ENCODE peak calls at places on chromosomes 1 and 21, in four cellular contexts. One of them, this sample, is unnamed.

GRCh38 chr21:41418393-41418792 is 7.6 kb upstream of the MX1 start:
- DNase-seq in RWPE1: no peak
- DNase-seq in NB4: no peak
- DNase-seq in ovary: no peak
- DNase-seq in this sample: no peak

GRCh38 chr1:203663294-203663693 is 36.7 kb downstream of the ATP2B4 start:
- DNase-seq in RWPE1: peak
- DNase-seq in NB4: no peak
- DNase-seq in ovary: no peak
- DNase-seq in this sample: peak

GRCh38 chr1:208192989-208193388 is 51.2 kb downstream of the PLXNA2 start:
- DNase-seq in RWPE1: no peak
- DNase-seq in NB4: no peak
- DNase-seq in ovary: no peak
- DNase-seq in this sample: no peak

GRCh38 chr1:109821831-109822745 is 58.4 kb upstream of the EPS8L3 start:
- DNase-seq in RWPE1: no peak
- DNase-seq in NB4: peak
- DNase-seq in ovary: no peak
- DNase-seq in this sample: peak

GRCh38 chr1:209937996-209938959 is at the start of gene SYT14:
- DNase-seq in RWPE1: peak
- DNase-seq in NB4: no peak
- DNase-seq in ovary: no peak
- DNase-seq in this sample: no peak

GRCh38 chr1:219782929-219783328 is 145.4 kb downstream of the SLC30A10 start:
- DNase-seq in RWPE1: no peak
- DNase-seq in NB4: no peak
- DNase-seq in ovary: no peak
- DNase-seq in this sample: no peak

GRCh38 chr1:215637041-215637573 is 70.0 kb downstream of the KCTD3 start:
- DNase-seq in RWPE1: no peak
- DNase-seq in NB4: no peak
- DNase-seq in ovary: no peak
- DNase-seq in this sample: no peak

GRCh38 chr1:57551476-57551875 is 127.6 kb upstream of the DAB1 start:
- DNase-seq in RWPE1: no peak
- DNase-seq in NB4: no peak
- DNase-seq in ovary: no peak
- DNase-seq in this sample: no peak

GRCh38 chr21:34883501-34884271 is 165.4 kb downstream of the RUNX1 start:
- DNase-seq in RWPE1: no peak
- DNase-seq in NB4: no peak
- DNase-seq in ovary: no peak
- DNase-seq in this sample: no peak

DNA sequence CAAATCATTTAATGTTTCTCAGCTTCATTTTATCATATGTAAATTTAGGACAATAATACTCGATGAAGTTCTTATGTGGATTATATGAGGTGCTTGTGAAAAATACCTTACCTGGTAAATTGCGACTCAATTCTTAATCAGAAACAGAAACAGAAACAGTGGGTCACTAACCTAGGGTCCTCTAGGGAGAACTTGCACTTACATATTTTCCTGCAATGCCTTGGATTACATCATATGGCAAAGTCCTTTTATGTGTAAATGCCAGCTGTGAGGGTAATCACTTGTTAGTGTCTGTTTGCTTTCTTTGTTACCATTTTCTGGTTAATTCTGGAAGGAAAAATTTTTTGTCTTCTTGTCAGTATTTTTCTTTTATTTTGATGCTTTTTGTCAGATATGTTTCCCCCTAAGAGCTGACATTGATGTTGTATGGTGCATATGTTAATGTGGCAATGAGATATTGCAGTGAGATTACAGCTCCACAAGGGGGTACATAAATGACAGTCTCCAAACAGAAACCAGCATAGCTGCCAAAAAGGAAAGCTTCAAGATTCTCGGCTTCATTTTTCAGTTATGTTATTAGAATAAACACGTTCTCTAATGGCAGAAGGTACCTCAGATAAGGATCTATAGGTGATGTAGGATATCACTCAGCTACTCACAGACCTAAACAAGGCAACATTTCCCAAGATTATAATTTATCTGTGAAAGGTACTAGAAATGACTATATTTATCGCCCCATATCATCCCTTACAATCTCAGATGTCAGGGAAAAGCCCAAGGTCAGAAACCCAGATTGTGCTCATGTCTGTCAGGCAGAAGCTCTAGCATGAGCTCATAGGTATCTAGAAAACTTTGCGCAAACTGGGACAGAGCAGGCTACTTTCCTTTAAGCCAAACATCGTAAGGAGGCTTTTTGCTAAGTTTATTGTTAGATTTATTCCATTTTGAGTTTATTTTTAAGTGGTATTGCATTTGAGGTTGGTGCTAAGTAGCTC is 119.9 kb downstream of the FASLG start:
- DNase-seq in RWPE1: no peak
- DNase-seq in NB4: no peak
- DNase-seq in ovary: no peak
- DNase-seq in this sample: no peak
- TF ChIP-seq CTCF in RWPE1: no peak
- TF ChIP-seq CTCF in NB4: no peak
- TF ChIP-seq CTCF in ovary: no peak
- TF ChIP-seq CTCF in this sample: peak

DNA sequence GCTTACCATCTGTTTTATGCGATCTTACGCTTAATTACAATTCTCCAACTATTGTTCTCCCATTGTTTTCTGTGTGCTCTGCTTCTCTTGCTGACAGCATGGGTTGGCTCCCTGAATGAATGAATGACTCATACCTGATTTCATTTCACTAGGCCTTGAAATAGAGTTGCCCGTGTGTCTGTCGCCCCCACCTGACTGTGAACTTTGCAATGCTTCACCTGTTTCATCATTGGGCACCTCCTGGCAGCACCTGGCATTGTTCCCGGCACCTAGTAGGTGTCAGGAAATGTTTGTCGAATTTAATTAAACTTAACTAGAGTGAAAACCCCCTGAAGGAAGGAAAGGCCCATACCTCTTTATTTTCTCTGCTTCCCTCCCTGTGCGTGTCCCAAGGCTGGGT is 120.5 kb upstream of the KLHDC7A start:
- DNase-seq in RWPE1: peak
- DNase-seq in NB4: no peak
- DNase-seq in ovary: no peak
- DNase-seq in this sample: no peak
- TF ChIP-seq CTCF in RWPE1: no peak
- TF ChIP-seq CTCF in NB4: no peak
- TF ChIP-seq CTCF in ovary: no peak
- TF ChIP-seq CTCF in this sample: no peak

GRCh38 chr1:36224537-36225297 is 474 bp downstream of the THRAP3 start:
- DNase-seq in RWPE1: peak
- DNase-seq in NB4: no peak
- DNase-seq in ovary: no peak
- DNase-seq in this sample: no peak
- TF ChIP-seq CTCF in RWPE1: peak
- TF ChIP-seq CTCF in NB4: peak
- TF ChIP-seq CTCF in ovary: peak
- TF ChIP-seq CTCF in this sample: peak

DNA sequence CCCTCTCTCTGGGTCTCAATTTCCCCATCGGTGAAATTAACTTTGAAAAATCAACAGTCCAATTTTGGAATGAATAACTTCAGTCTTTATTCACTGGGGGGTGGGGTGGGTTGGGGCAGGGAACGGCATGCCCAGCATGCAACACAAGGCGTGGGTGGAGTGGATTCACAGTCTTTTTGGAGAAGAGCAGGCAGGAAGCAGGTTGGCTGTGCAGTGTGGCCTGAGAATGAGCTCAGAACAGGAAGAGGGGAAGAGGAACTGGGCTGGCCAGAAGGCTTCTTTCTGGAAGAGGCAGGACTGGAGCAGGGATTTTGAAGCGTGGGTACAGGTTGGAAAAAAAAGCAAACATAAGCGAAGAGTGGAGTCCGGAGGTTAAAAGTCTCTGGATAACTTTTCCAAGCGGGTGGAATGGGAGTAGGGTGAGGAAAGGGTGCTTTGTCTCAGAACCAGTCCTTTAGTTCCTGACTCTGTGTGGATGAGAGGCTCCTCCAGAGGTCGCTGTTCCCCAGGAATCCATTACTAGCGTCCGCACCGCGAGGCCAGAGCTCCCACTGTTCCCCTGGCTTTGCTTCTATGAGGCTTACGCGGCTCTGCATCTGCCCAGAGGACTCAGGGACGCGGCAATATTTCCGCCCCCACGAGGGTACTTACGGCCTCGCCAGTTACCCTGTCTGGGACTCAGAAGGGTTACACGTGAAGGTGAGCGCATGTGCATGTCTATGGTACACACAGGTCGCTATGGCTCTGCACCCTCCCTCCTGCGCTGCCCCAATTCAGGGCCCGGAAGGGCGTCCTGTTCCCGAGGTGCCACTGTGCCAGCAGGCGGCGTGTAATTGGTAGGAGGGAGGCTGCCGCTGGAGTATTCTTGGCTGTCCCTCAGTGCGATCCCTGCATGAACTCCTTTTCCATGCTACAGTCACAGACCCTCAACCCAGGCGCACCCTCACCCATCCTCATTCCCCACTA is 5.5 kb upstream of the FOXD2 start:
- DNase-seq in RWPE1: peak
- DNase-seq in NB4: peak
- DNase-seq in ovary: peak
- DNase-seq in this sample: peak
- TF ChIP-seq CTCF in RWPE1: peak
- TF ChIP-seq CTCF in NB4: peak
- TF ChIP-seq CTCF in ovary: peak
- TF ChIP-seq CTCF in this sample: peak

DNA sequence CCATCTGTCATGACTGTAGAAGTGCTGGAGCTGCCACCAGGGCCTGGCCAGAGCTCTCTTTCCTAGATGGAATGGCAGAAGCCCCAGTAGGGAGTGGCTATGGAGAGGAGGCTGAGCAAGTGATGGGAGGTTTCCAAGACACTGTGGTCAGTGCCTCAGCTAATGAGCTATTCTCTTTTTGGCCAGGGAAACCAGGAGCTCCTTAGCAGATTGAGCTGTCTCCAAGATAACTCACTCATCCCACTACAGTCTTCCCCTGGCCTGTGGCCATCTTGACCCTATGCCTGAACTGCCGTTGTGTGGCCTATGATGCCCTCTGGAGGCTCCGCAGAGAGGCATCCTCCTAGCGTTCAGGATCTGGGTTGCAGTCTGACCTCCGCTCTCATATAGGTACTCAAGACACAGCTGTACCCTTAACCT is 60.5 kb downstream of the ERI3 start:
- DNase-seq in RWPE1: no peak
- DNase-seq in NB4: no peak
- DNase-seq in ovary: peak
- DNase-seq in this sample: no peak
- TF ChIP-seq CTCF in RWPE1: no peak
- TF ChIP-seq CTCF in NB4: peak
- TF ChIP-seq CTCF in ovary: no peak
- TF ChIP-seq CTCF in this sample: no peak

DNA sequence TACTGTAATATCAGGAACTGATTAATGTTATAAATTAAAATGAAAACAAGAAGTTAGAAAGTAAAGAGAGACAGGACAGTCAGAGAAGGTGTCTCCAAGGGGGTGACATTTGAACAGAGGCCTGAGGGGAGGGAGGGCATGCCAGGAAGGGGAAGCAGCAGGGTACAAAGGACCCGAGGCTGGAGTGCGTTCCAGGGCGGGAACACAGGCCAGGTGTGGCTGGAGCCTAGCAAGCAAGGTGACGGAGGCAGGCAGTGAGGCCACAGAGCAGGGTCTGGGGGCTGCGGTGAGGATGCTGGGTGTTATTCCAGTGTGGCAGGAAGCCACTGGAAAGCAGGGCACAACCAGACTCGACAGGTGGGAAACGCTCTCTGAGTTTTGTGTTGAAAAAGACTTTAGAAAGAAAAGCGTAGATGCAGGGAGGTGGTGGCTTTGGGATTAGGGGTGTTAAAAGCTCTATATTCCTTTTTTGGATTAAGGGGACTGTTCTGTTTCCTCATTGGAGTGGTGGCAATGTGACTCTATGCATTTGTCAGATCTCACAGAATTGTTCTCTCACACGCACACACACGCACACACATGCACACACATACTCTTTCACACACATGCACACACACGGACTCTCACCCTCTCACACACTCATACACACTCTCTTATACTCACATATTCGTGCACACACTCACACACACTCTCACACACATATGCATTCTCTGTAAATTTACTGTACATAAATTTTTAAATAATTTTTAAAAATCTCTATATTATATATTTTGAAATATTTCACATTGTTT is 124.5 kb downstream of the GLIS1 start:
- DNase-seq in RWPE1: no peak
- DNase-seq in NB4: no peak
- DNase-seq in ovary: no peak
- DNase-seq in this sample: no peak
- TF ChIP-seq CTCF in RWPE1: no peak
- TF ChIP-seq CTCF in NB4: no peak
- TF ChIP-seq CTCF in ovary: no peak
- TF ChIP-seq CTCF in this sample: no peak

GRCh38 chr1:51952638-51953037 is 37.9 kb downstream of the RAB3B start:
- DNase-seq in RWPE1: no peak
- DNase-seq in NB4: no peak
- DNase-seq in ovary: no peak
- DNase-seq in this sample: no peak
- TF ChIP-seq CTCF in RWPE1: no peak
- TF ChIP-seq CTCF in NB4: no peak
- TF ChIP-seq CTCF in ovary: no peak
- TF ChIP-seq CTCF in this sample: no peak

DNA sequence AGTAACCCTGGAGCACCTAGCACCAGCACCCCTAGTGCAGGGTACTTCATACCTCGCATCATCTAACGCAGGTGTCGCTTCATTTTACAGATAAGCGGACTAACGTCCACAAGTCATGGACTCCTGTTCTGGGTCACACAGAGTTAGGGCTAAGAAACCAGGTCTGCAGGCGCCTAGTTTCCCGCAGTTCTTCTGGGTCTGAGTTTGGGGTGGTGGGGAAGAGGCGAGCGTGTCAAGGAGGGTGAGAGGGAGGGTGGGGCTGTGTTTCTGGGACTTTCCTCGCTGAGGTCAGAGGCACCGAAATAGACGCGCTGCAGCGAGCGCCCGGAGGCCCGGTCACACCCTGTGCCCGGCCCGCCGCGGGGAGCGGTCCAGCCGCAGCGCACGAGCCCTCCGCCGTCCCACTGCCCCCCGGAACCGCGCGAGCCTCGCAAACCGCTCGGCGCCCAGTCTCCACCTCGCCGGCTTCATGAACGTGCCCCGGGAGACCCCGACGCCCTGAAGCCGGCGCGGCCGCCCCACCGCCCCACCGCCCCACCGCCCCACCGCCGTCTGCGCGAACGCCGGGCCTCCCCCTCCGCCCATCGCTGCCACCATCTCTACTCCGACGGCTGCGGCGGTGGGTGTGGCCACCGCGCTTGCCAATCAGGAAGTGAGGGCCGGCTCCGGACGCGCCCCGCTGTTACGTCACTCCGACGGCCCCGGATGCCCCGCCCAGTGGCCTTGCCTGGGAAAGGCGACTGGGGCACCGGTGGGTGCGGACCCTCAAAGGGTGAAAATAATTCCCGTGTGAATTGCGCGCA is 12.3 kb downstream of the IFI6 start:
- DNase-seq in RWPE1: peak
- DNase-seq in NB4: peak
- DNase-seq in ovary: peak
- DNase-seq in this sample: peak
- TF ChIP-seq CTCF in RWPE1: no peak
- TF ChIP-seq CTCF in NB4: no peak
- TF ChIP-seq CTCF in ovary: no peak
- TF ChIP-seq CTCF in this sample: no peak